ENCODE peak calls at places on chromosomes 11 and 22, in nine cellular contexts. One of them, this sample, is unnamed.

GRCh38 chr11:64918056-64918455 is 1.0 kb upstream of the ATG2A start:
- DNase-seq in AML-193: peak; percentile 29
- DNase-seq in NCI-H1092 treated with DMSO at 0.1 percent for 48 hours: peak; percentile 10
- DNase-seq in fibroblast of lung: peak; percentile 59
- DNase-seq in body of pancreas: no peak
- DNase-seq in MV-4-11: peak; percentile 63
- DNase-seq in stimulated activated naive CD8-positive, alpha-beta T cell treated with anti-CD3 and anti-CD28 coated beads, Interleukin-15, Interleukin-2, amounts not matched to agents 100 U/mL and 50 U/mL, for 24 hours: no peak
- DNase-seq in DMS 273 treated with DMSO at 0.1 percent for 48 hours: no peak
- DNase-seq in NCI-H748 treated with DMSO at 0.1 percent for 48 hours: no peak
- DNase-seq in this sample: peak; percentile 33

GRCh38 chr11:34223021-34223813 is 117.8 kb downstream of the NAT10 start:
- DNase-seq in AML-193: no peak
- DNase-seq in NCI-H1092 treated with DMSO at 0.1 percent for 48 hours: no peak
- DNase-seq in fibroblast of lung: peak; percentile 93
- DNase-seq in body of pancreas: peak; percentile 51
- DNase-seq in MV-4-11: no peak
- DNase-seq in stimulated activated naive CD8-positive, alpha-beta T cell treated with anti-CD3 and anti-CD28 coated beads, Interleukin-15, Interleukin-2, amounts not matched to agents 100 U/mL and 50 U/mL, for 24 hours: no peak
- DNase-seq in DMS 273 treated with DMSO at 0.1 percent for 48 hours: no peak
- DNase-seq in NCI-H748 treated with DMSO at 0.1 percent for 48 hours: no peak
- DNase-seq in this sample: peak; percentile 30

GRCh38 chr11:58125469-58125868 is at the start of gene OR9I1:
- DNase-seq in AML-193: no peak
- DNase-seq in NCI-H1092 treated with DMSO at 0.1 percent for 48 hours: no peak
- DNase-seq in fibroblast of lung: no peak
- DNase-seq in body of pancreas: no peak
- DNase-seq in MV-4-11: no peak
- DNase-seq in stimulated activated naive CD8-positive, alpha-beta T cell treated with anti-CD3 and anti-CD28 coated beads, Interleukin-15, Interleukin-2, amounts not matched to agents 100 U/mL and 50 U/mL, for 24 hours: no peak
- DNase-seq in DMS 273 treated with DMSO at 0.1 percent for 48 hours: no peak
- DNase-seq in NCI-H748 treated with DMSO at 0.1 percent for 48 hours: no peak
- DNase-seq in this sample: no peak

GRCh38 chr11:79198898-79199250 is 242.0 kb downstream of the TENM4 start:
- DNase-seq in AML-193: no peak
- DNase-seq in NCI-H1092 treated with DMSO at 0.1 percent for 48 hours: no peak
- DNase-seq in fibroblast of lung: peak; percentile 40
- DNase-seq in body of pancreas: no peak
- DNase-seq in MV-4-11: peak; percentile 38
- DNase-seq in stimulated activated naive CD8-positive, alpha-beta T cell treated with anti-CD3 and anti-CD28 coated beads, Interleukin-15, Interleukin-2, amounts not matched to agents 100 U/mL and 50 U/mL, for 24 hours: no peak
- DNase-seq in DMS 273 treated with DMSO at 0.1 percent for 48 hours: no peak
- DNase-seq in NCI-H748 treated with DMSO at 0.1 percent for 48 hours: no peak
- DNase-seq in this sample: no peak

GRCh38 chr11:27427183-27427980 is 45.2 kb downstream of the LGR4 start:
- DNase-seq in AML-193: no peak
- DNase-seq in NCI-H1092 treated with DMSO at 0.1 percent for 48 hours: peak; percentile 17
- DNase-seq in fibroblast of lung: peak; percentile 78
- DNase-seq in body of pancreas: peak; percentile 79
- DNase-seq in MV-4-11: no peak
- DNase-seq in stimulated activated naive CD8-positive, alpha-beta T cell treated with anti-CD3 and anti-CD28 coated beads, Interleukin-15, Interleukin-2, amounts not matched to agents 100 U/mL and 50 U/mL, for 24 hours: no peak
- DNase-seq in DMS 273 treated with DMSO at 0.1 percent for 48 hours: peak; percentile 59
- DNase-seq in NCI-H748 treated with DMSO at 0.1 percent for 48 hours: no peak
- DNase-seq in this sample: no peak

GRCh38 chr11:123190504-123190903 is 4.5 kb downstream of the CLMP start:
- DNase-seq in AML-193: no peak
- DNase-seq in NCI-H1092 treated with DMSO at 0.1 percent for 48 hours: no peak
- DNase-seq in fibroblast of lung: no peak
- DNase-seq in body of pancreas: no peak
- DNase-seq in MV-4-11: no peak
- DNase-seq in stimulated activated naive CD8-positive, alpha-beta T cell treated with anti-CD3 and anti-CD28 coated beads, Interleukin-15, Interleukin-2, amounts not matched to agents 100 U/mL and 50 U/mL, for 24 hours: no peak
- DNase-seq in DMS 273 treated with DMSO at 0.1 percent for 48 hours: no peak
- DNase-seq in NCI-H748 treated with DMSO at 0.1 percent for 48 hours: no peak
- DNase-seq in this sample: no peak

GRCh38 chr11:2092956-2093412 is 46.2 kb downstream of the IGF2 start:
- DNase-seq in AML-193: no peak
- DNase-seq in NCI-H1092 treated with DMSO at 0.1 percent for 48 hours: peak; percentile 92
- DNase-seq in fibroblast of lung: peak; percentile 75
- DNase-seq in body of pancreas: peak; percentile 97
- DNase-seq in MV-4-11: no peak
- DNase-seq in stimulated activated naive CD8-positive, alpha-beta T cell treated with anti-CD3 and anti-CD28 coated beads, Interleukin-15, Interleukin-2, amounts not matched to agents 100 U/mL and 50 U/mL, for 24 hours: peak; percentile 57
- DNase-seq in DMS 273 treated with DMSO at 0.1 percent for 48 hours: peak; percentile 43
- DNase-seq in NCI-H748 treated with DMSO at 0.1 percent for 48 hours: no peak
- DNase-seq in this sample: no peak

GRCh38 chr11:113475160-113475761 is at the start of gene DRD2:
- DNase-seq in AML-193: no peak
- DNase-seq in NCI-H1092 treated with DMSO at 0.1 percent for 48 hours: peak; percentile 20
- DNase-seq in fibroblast of lung: peak; percentile 20
- DNase-seq in body of pancreas: no peak
- DNase-seq in MV-4-11: no peak
- DNase-seq in stimulated activated naive CD8-positive, alpha-beta T cell treated with anti-CD3 and anti-CD28 coated beads, Interleukin-15, Interleukin-2, amounts not matched to agents 100 U/mL and 50 U/mL, for 24 hours: no peak
- DNase-seq in DMS 273 treated with DMSO at 0.1 percent for 48 hours: no peak
- DNase-seq in NCI-H748 treated with DMSO at 0.1 percent for 48 hours: no peak
- DNase-seq in this sample: peak; percentile 86

GRCh38 chr11:120057595-120058581 is 80.0 kb downstream of the TRIM29 start:
- DNase-seq in AML-193: no peak
- DNase-seq in NCI-H1092 treated with DMSO at 0.1 percent for 48 hours: no peak
- DNase-seq in fibroblast of lung: peak; percentile 73
- DNase-seq in body of pancreas: no peak
- DNase-seq in MV-4-11: no peak
- DNase-seq in stimulated activated naive CD8-positive, alpha-beta T cell treated with anti-CD3 and anti-CD28 coated beads, Interleukin-15, Interleukin-2, amounts not matched to agents 100 U/mL and 50 U/mL, for 24 hours: no peak
- DNase-seq in DMS 273 treated with DMSO at 0.1 percent for 48 hours: no peak
- DNase-seq in NCI-H748 treated with DMSO at 0.1 percent for 48 hours: no peak
- DNase-seq in this sample: peak; percentile 50

GRCh38 chr22:17726561-17727243 is 47.6 kb downstream of the BID start:
- DNase-seq in AML-193: peak; percentile 96
- DNase-seq in NCI-H1092 treated with DMSO at 0.1 percent for 48 hours: no peak
- DNase-seq in fibroblast of lung: peak; percentile 60
- DNase-seq in body of pancreas: no peak
- DNase-seq in MV-4-11: peak; percentile 77
- DNase-seq in stimulated activated naive CD8-positive, alpha-beta T cell treated with anti-CD3 and anti-CD28 coated beads, Interleukin-15, Interleukin-2, amounts not matched to agents 100 U/mL and 50 U/mL, for 24 hours: no peak
- DNase-seq in DMS 273 treated with DMSO at 0.1 percent for 48 hours: no peak
- DNase-seq in NCI-H748 treated with DMSO at 0.1 percent for 48 hours: no peak
- DNase-seq in this sample: no peak

GRCh38 chr11:70000228-70000627 is 77.9 kb upstream of the ANO1 start:
- DNase-seq in AML-193: no peak
- DNase-seq in NCI-H1092 treated with DMSO at 0.1 percent for 48 hours: no peak
- DNase-seq in fibroblast of lung: peak; percentile 40
- DNase-seq in body of pancreas: no peak
- DNase-seq in MV-4-11: no peak
- DNase-seq in stimulated activated naive CD8-positive, alpha-beta T cell treated with anti-CD3 and anti-CD28 coated beads, Interleukin-15, Interleukin-2, amounts not matched to agents 100 U/mL and 50 U/mL, for 24 hours: no peak
- DNase-seq in DMS 273 treated with DMSO at 0.1 percent for 48 hours: no peak
- DNase-seq in NCI-H748 treated with DMSO at 0.1 percent for 48 hours: no peak
- DNase-seq in this sample: no peak

GRCh38 chr11:110184974-110185597 is 91.9 kb downstream of the ZC3H12C start:
- DNase-seq in AML-193: no peak
- DNase-seq in NCI-H1092 treated with DMSO at 0.1 percent for 48 hours: no peak
- DNase-seq in fibroblast of lung: peak; percentile 74
- DNase-seq in body of pancreas: peak; percentile 72
- DNase-seq in MV-4-11: peak; percentile 16
- DNase-seq in stimulated activated naive CD8-positive, alpha-beta T cell treated with anti-CD3 and anti-CD28 coated beads, Interleukin-15, Interleukin-2, amounts not matched to agents 100 U/mL and 50 U/mL, for 24 hours: no peak
- DNase-seq in DMS 273 treated with DMSO at 0.1 percent for 48 hours: no peak
- DNase-seq in NCI-H748 treated with DMSO at 0.1 percent for 48 hours: no peak
- DNase-seq in this sample: no peak

GRCh38 chr11:46977038-46977818 is 40.7 kb downstream of the CSTPP1 start:
- DNase-seq in AML-193: no peak
- DNase-seq in NCI-H1092 treated with DMSO at 0.1 percent for 48 hours: no peak
- DNase-seq in fibroblast of lung: peak; percentile 17
- DNase-seq in body of pancreas: no peak
- DNase-seq in MV-4-11: no peak
- DNase-seq in stimulated activated naive CD8-positive, alpha-beta T cell treated with anti-CD3 and anti-CD28 coated beads, Interleukin-15, Interleukin-2, amounts not matched to agents 100 U/mL and 50 U/mL, for 24 hours: no peak
- DNase-seq in DMS 273 treated with DMSO at 0.1 percent for 48 hours: no peak
- DNase-seq in NCI-H748 treated with DMSO at 0.1 percent for 48 hours: peak; percentile 39
- DNase-seq in this sample: peak; percentile 72

GRCh38 chr11:65947603-65948125 is 2.4 kb downstream of the TSGA10IP start:
- DNase-seq in AML-193: no peak
- DNase-seq in NCI-H1092 treated with DMSO at 0.1 percent for 48 hours: no peak
- DNase-seq in fibroblast of lung: no peak
- DNase-seq in body of pancreas: no peak
- DNase-seq in MV-4-11: no peak
- DNase-seq in stimulated activated naive CD8-positive, alpha-beta T cell treated with anti-CD3 and anti-CD28 coated beads, Interleukin-15, Interleukin-2, amounts not matched to agents 100 U/mL and 50 U/mL, for 24 hours: no peak
- DNase-seq in DMS 273 treated with DMSO at 0.1 percent for 48 hours: no peak
- DNase-seq in NCI-H748 treated with DMSO at 0.1 percent for 48 hours: no peak
- DNase-seq in this sample: no peak

GRCh38 chr22:25369133-25369532 is 149.7 kb downstream of the CRYBB2 start:
- DNase-seq in AML-193: no peak
- DNase-seq in NCI-H1092 treated with DMSO at 0.1 percent for 48 hours: no peak
- DNase-seq in fibroblast of lung: no peak
- DNase-seq in body of pancreas: no peak
- DNase-seq in MV-4-11: no peak
- DNase-seq in stimulated activated naive CD8-positive, alpha-beta T cell treated with anti-CD3 and anti-CD28 coated beads, Interleukin-15, Interleukin-2, amounts not matched to agents 100 U/mL and 50 U/mL, for 24 hours: no peak
- DNase-seq in DMS 273 treated with DMSO at 0.1 percent for 48 hours: no peak
- DNase-seq in NCI-H748 treated with DMSO at 0.1 percent for 48 hours: no peak
- DNase-seq in this sample: no peak

GRCh38 chr11:43282607-43283440 is 29.0 kb upstream of the API5 start:
- DNase-seq in AML-193: peak; percentile 6
- DNase-seq in NCI-H1092 treated with DMSO at 0.1 percent for 48 hours: peak; percentile 23
- DNase-seq in fibroblast of lung: peak; percentile 15
- DNase-seq in body of pancreas: peak; percentile 18
- DNase-seq in MV-4-11: peak; percentile 11
- DNase-seq in stimulated activated naive CD8-positive, alpha-beta T cell treated with anti-CD3 and anti-CD28 coated beads, Interleukin-15, Interleukin-2, amounts not matched to agents 100 U/mL and 50 U/mL, for 24 hours: peak; percentile 55
- DNase-seq in DMS 273 treated with DMSO at 0.1 percent for 48 hours: peak; percentile 4
- DNase-seq in NCI-H748 treated with DMSO at 0.1 percent for 48 hours: peak; percentile 19
- DNase-seq in this sample: peak; percentile 72

GRCh38 chr11:128058580-128059208 is 528.7 kb downstream of the ETS1 start:
- DNase-seq in AML-193: no peak
- DNase-seq in NCI-H1092 treated with DMSO at 0.1 percent for 48 hours: no peak
- DNase-seq in fibroblast of lung: no peak
- DNase-seq in body of pancreas: no peak
- DNase-seq in MV-4-11: peak; percentile 40
- DNase-seq in stimulated activated naive CD8-positive, alpha-beta T cell treated with anti-CD3 and anti-CD28 coated beads, Interleukin-15, Interleukin-2, amounts not matched to agents 100 U/mL and 50 U/mL, for 24 hours: no peak
- DNase-seq in DMS 273 treated with DMSO at 0.1 percent for 48 hours: no peak
- DNase-seq in NCI-H748 treated with DMSO at 0.1 percent for 48 hours: no peak
- DNase-seq in this sample: no peak

GRCh38 chr11:119087747-119088241 is 3.1 kb downstream of the HMBS start:
- DNase-seq in AML-193: no peak
- DNase-seq in NCI-H1092 treated with DMSO at 0.1 percent for 48 hours: no peak
- DNase-seq in fibroblast of lung: no peak
- DNase-seq in body of pancreas: no peak
- DNase-seq in MV-4-11: no peak
- DNase-seq in stimulated activated naive CD8-positive, alpha-beta T cell treated with anti-CD3 and anti-CD28 coated beads, Interleukin-15, Interleukin-2, amounts not matched to agents 100 U/mL and 50 U/mL, for 24 hours: no peak
- DNase-seq in DMS 273 treated with DMSO at 0.1 percent for 48 hours: no peak
- DNase-seq in NCI-H748 treated with DMSO at 0.1 percent for 48 hours: no peak
- DNase-seq in this sample: no peak

GRCh38 chr11:109971184-109971523 is 122.0 kb upstream of the ZC3H12C start:
- DNase-seq in AML-193: peak; percentile 57
- DNase-seq in NCI-H1092 treated with DMSO at 0.1 percent for 48 hours: no peak
- DNase-seq in fibroblast of lung: peak; percentile 76
- DNase-seq in body of pancreas: peak; percentile 5
- DNase-seq in MV-4-11: peak; percentile 60
- DNase-seq in stimulated activated naive CD8-positive, alpha-beta T cell treated with anti-CD3 and anti-CD28 coated beads, Interleukin-15, Interleukin-2, amounts not matched to agents 100 U/mL and 50 U/mL, for 24 hours: no peak
- DNase-seq in DMS 273 treated with DMSO at 0.1 percent for 48 hours: no peak
- DNase-seq in NCI-H748 treated with DMSO at 0.1 percent for 48 hours: no peak
- DNase-seq in this sample: peak; percentile 12

GRCh38 chr22:17370036-17370765 is 941 bp downstream of the CECR2 start:
- DNase-seq in AML-193: no peak
- DNase-seq in NCI-H1092 treated with DMSO at 0.1 percent for 48 hours: no peak
- DNase-seq in fibroblast of lung: no peak
- DNase-seq in body of pancreas: no peak
- DNase-seq in MV-4-11: no peak
- DNase-seq in stimulated activated naive CD8-positive, alpha-beta T cell treated with anti-CD3 and anti-CD28 coated beads, Interleukin-15, Interleukin-2, amounts not matched to agents 100 U/mL and 50 U/mL, for 24 hours: no peak
- DNase-seq in DMS 273 treated with DMSO at 0.1 percent for 48 hours: no peak
- DNase-seq in NCI-H748 treated with DMSO at 0.1 percent for 48 hours: no peak
- DNase-seq in this sample: peak; percentile 76

GRCh38 chr11:132072044-132072879 is 701.8 kb downstream of the NTM start:
- DNase-seq in AML-193: no peak
- DNase-seq in NCI-H1092 treated with DMSO at 0.1 percent for 48 hours: no peak
- DNase-seq in fibroblast of lung: peak; percentile 100
- DNase-seq in body of pancreas: no peak
- DNase-seq in MV-4-11: peak; percentile 74
- DNase-seq in stimulated activated naive CD8-positive, alpha-beta T cell treated with anti-CD3 and anti-CD28 coated beads, Interleukin-15, Interleukin-2, amounts not matched to agents 100 U/mL and 50 U/mL, for 24 hours: no peak
- DNase-seq in DMS 273 treated with DMSO at 0.1 percent for 48 hours: no peak
- DNase-seq in NCI-H748 treated with DMSO at 0.1 percent for 48 hours: no peak
- DNase-seq in this sample: no peak

GRCh38 chr11:17396598-17397310 is 8.3 kb upstream of the KCNJ11 start:
- DNase-seq in AML-193: no peak
- DNase-seq in NCI-H1092 treated with DMSO at 0.1 percent for 48 hours: no peak
- DNase-seq in fibroblast of lung: no peak
- DNase-seq in body of pancreas: no peak
- DNase-seq in MV-4-11: no peak
- DNase-seq in stimulated activated naive CD8-positive, alpha-beta T cell treated with anti-CD3 and anti-CD28 coated beads, Interleukin-15, Interleukin-2, amounts not matched to agents 100 U/mL and 50 U/mL, for 24 hours: no peak
- DNase-seq in DMS 273 treated with DMSO at 0.1 percent for 48 hours: no peak
- DNase-seq in NCI-H748 treated with DMSO at 0.1 percent for 48 hours: no peak
- DNase-seq in this sample: no peak

GRCh38 chr11:85762226-85762625 is 48.7 kb downstream of the SYTL2 start:
- DNase-seq in AML-193: no peak
- DNase-seq in NCI-H1092 treated with DMSO at 0.1 percent for 48 hours: no peak
- DNase-seq in fibroblast of lung: no peak
- DNase-seq in body of pancreas: no peak
- DNase-seq in MV-4-11: no peak
- DNase-seq in stimulated activated naive CD8-positive, alpha-beta T cell treated with anti-CD3 and anti-CD28 coated beads, Interleukin-15, Interleukin-2, amounts not matched to agents 100 U/mL and 50 U/mL, for 24 hours: no peak
- DNase-seq in DMS 273 treated with DMSO at 0.1 percent for 48 hours: no peak
- DNase-seq in NCI-H748 treated with DMSO at 0.1 percent for 48 hours: no peak
- DNase-seq in this sample: no peak

GRCh38 chr22:26768986-26769385 is 111.6 kb downstream of the MIAT start:
- DNase-seq in AML-193: no peak
- DNase-seq in NCI-H1092 treated with DMSO at 0.1 percent for 48 hours: no peak
- DNase-seq in fibroblast of lung: peak; percentile 75
- DNase-seq in body of pancreas: no peak
- DNase-seq in MV-4-11: no peak
- DNase-seq in stimulated activated naive CD8-positive, alpha-beta T cell treated with anti-CD3 and anti-CD28 coated beads, Interleukin-15, Interleukin-2, amounts not matched to agents 100 U/mL and 50 U/mL, for 24 hours: no peak
- DNase-seq in DMS 273 treated with DMSO at 0.1 percent for 48 hours: no peak
- DNase-seq in NCI-H748 treated with DMSO at 0.1 percent for 48 hours: no peak
- DNase-seq in this sample: no peak

GRCh38 chr11:123719452-123719851 is 22.0 kb downstream of the ZNF202 start:
- DNase-seq in AML-193: no peak
- DNase-seq in NCI-H1092 treated with DMSO at 0.1 percent for 48 hours: no peak
- DNase-seq in fibroblast of lung: peak; percentile 57
- DNase-seq in body of pancreas: no peak
- DNase-seq in MV-4-11: no peak
- DNase-seq in stimulated activated naive CD8-positive, alpha-beta T cell treated with anti-CD3 and anti-CD28 coated beads, Interleukin-15, Interleukin-2, amounts not matched to agents 100 U/mL and 50 U/mL, for 24 hours: no peak
- DNase-seq in DMS 273 treated with DMSO at 0.1 percent for 48 hours: no peak
- DNase-seq in NCI-H748 treated with DMSO at 0.1 percent for 48 hours: no peak
- DNase-seq in this sample: no peak

GRCh38 chr11:574632-575323 is 1.5 kb upstream of the PHRF1 start:
- DNase-seq in AML-193: no peak
- DNase-seq in NCI-H1092 treated with DMSO at 0.1 percent for 48 hours: peak; percentile 40
- DNase-seq in fibroblast of lung: no peak
- DNase-seq in body of pancreas: no peak
- DNase-seq in MV-4-11: no peak
- DNase-seq in stimulated activated naive CD8-positive, alpha-beta T cell treated with anti-CD3 and anti-CD28 coated beads, Interleukin-15, Interleukin-2, amounts not matched to agents 100 U/mL and 50 U/mL, for 24 hours: no peak
- DNase-seq in DMS 273 treated with DMSO at 0.1 percent for 48 hours: no peak
- DNase-seq in NCI-H748 treated with DMSO at 0.1 percent for 48 hours: no peak
- DNase-seq in this sample: no peak

GRCh38 chr22:25750569-25751173 is 8.7 kb downstream of the MYO18B start:
- DNase-seq in AML-193: no peak
- DNase-seq in NCI-H1092 treated with DMSO at 0.1 percent for 48 hours: no peak
- DNase-seq in fibroblast of lung: peak; percentile 47
- DNase-seq in body of pancreas: no peak
- DNase-seq in MV-4-11: no peak
- DNase-seq in stimulated activated naive CD8-positive, alpha-beta T cell treated with anti-CD3 and anti-CD28 coated beads, Interleukin-15, Interleukin-2, amounts not matched to agents 100 U/mL and 50 U/mL, for 24 hours: no peak
- DNase-seq in DMS 273 treated with DMSO at 0.1 percent for 48 hours: no peak
- DNase-seq in NCI-H748 treated with DMSO at 0.1 percent for 48 hours: no peak
- DNase-seq in this sample: no peak

GRCh38 chr11:66886671-66887221 is 29.9 kb downstream of the LRFN4 start:
- DNase-seq in AML-193: no peak
- DNase-seq in NCI-H1092 treated with DMSO at 0.1 percent for 48 hours: no peak
- DNase-seq in fibroblast of lung: peak; percentile 86
- DNase-seq in body of pancreas: peak; percentile 32
- DNase-seq in MV-4-11: no peak
- DNase-seq in stimulated activated naive CD8-positive, alpha-beta T cell treated with anti-CD3 and anti-CD28 coated beads, Interleukin-15, Interleukin-2, amounts not matched to agents 100 U/mL and 50 U/mL, for 24 hours: no peak
- DNase-seq in DMS 273 treated with DMSO at 0.1 percent for 48 hours: no peak
- DNase-seq in NCI-H748 treated with DMSO at 0.1 percent for 48 hours: no peak
- DNase-seq in this sample: no peak

GRCh38 chr22:23791737-23792645 is 5.2 kb downstream of the SMARCB1 start:
- DNase-seq in AML-193: no peak
- DNase-seq in NCI-H1092 treated with DMSO at 0.1 percent for 48 hours: no peak
- DNase-seq in fibroblast of lung: no peak
- DNase-seq in body of pancreas: no peak
- DNase-seq in MV-4-11: no peak
- DNase-seq in stimulated activated naive CD8-positive, alpha-beta T cell treated with anti-CD3 and anti-CD28 coated beads, Interleukin-15, Interleukin-2, amounts not matched to agents 100 U/mL and 50 U/mL, for 24 hours: no peak
- DNase-seq in DMS 273 treated with DMSO at 0.1 percent for 48 hours: no peak
- DNase-seq in NCI-H748 treated with DMSO at 0.1 percent for 48 hours: no peak
- DNase-seq in this sample: no peak

GRCh38 chr22:42111798-42112197 is 18.8 kb downstream of the CYP2D6 start:
- DNase-seq in AML-193: no peak
- DNase-seq in NCI-H1092 treated with DMSO at 0.1 percent for 48 hours: no peak
- DNase-seq in fibroblast of lung: no peak
- DNase-seq in body of pancreas: no peak
- DNase-seq in MV-4-11: no peak
- DNase-seq in stimulated activated naive CD8-positive, alpha-beta T cell treated with anti-CD3 and anti-CD28 coated beads, Interleukin-15, Interleukin-2, amounts not matched to agents 100 U/mL and 50 U/mL, for 24 hours: no peak
- DNase-seq in DMS 273 treated with DMSO at 0.1 percent for 48 hours: no peak
- DNase-seq in NCI-H748 treated with DMSO at 0.1 percent for 48 hours: no peak
- DNase-seq in this sample: no peak

GRCh38 chr11:47276923-47277322 is 7.0 kb downstream of the MADD start:
- DNase-seq in AML-193: no peak
- DNase-seq in NCI-H1092 treated with DMSO at 0.1 percent for 48 hours: no peak
- DNase-seq in fibroblast of lung: no peak
- DNase-seq in body of pancreas: no peak
- DNase-seq in MV-4-11: peak; percentile 25
- DNase-seq in stimulated activated naive CD8-positive, alpha-beta T cell treated with anti-CD3 and anti-CD28 coated beads, Interleukin-15, Interleukin-2, amounts not matched to agents 100 U/mL and 50 U/mL, for 24 hours: no peak
- DNase-seq in DMS 273 treated with DMSO at 0.1 percent for 48 hours: no peak
- DNase-seq in NCI-H748 treated with DMSO at 0.1 percent for 48 hours: no peak
- DNase-seq in this sample: no peak